ENCODE peak calls at places on chromosomes 13 and 19, in ten cellular contexts. One of them, this sample, is unnamed.

GRCh38 chr13:64749301-64749700 is 2480.8 kb downstream of the PCDH9 start:
- DNase-seq in type B pancreatic cell: no peak
- DNase-seq in thyroid gland: no peak
- DNase-seq in cardiac fibroblast: no peak
- DNase-seq in nephron progenitor cell: no peak
- DNase-seq in spleen: no peak
- DNase-seq in left ventricle myocardium inferior: no peak
- DNase-seq in fibroblast of mammary gland: no peak
- DNase-seq in Calu3: no peak
- DNase-seq in CD8-positive, alpha-beta T cell: no peak
- DNase-seq in this sample: no peak

GRCh38 chr19:5623397-5624153 is 692 bp downstream of the SAFB start:
- DNase-seq in fibroblast of mammary gland: no peak
- DNase-seq in spleen: no peak
- DNase-seq in CD8-positive, alpha-beta T cell: no peak
- DNase-seq in type B pancreatic cell: no peak
- DNase-seq in nephron progenitor cell: no peak
- DNase-seq in thyroid gland: peak; percentile 11
- DNase-seq in left ventricle myocardium inferior: no peak
- DNase-seq in Calu3: no peak
- DNase-seq in cardiac fibroblast: no peak
- DNase-seq in this sample: no peak

GRCh38 chr13:33322474-33322827 is 36.9 kb upstream of the STARD13 start:
- DNase-seq in left ventricle myocardium inferior: peak; percentile 23
- DNase-seq in CD8-positive, alpha-beta T cell: no peak
- DNase-seq in spleen: no peak
- DNase-seq in Calu3: no peak
- DNase-seq in fibroblast of mammary gland: peak; percentile 90
- DNase-seq in cardiac fibroblast: peak; percentile 85
- DNase-seq in thyroid gland: no peak
- DNase-seq in nephron progenitor cell: no peak
- DNase-seq in type B pancreatic cell: no peak
- DNase-seq in this sample: no peak

GRCh38 chr13:92896842-92897241 is 329.8 kb upstream of the GPC6 start:
- DNase-seq in nephron progenitor cell: no peak
- DNase-seq in thyroid gland: no peak
- DNase-seq in Calu3: no peak
- DNase-seq in type B pancreatic cell: no peak
- DNase-seq in spleen: no peak
- DNase-seq in fibroblast of mammary gland: peak; percentile 27
- DNase-seq in CD8-positive, alpha-beta T cell: no peak
- DNase-seq in cardiac fibroblast: peak; percentile 57
- DNase-seq in left ventricle myocardium inferior: no peak
- DNase-seq in this sample: no peak

GRCh38 chr13:59532405-59532804 is 631.3 kb downstream of the DIAPH3 start:
- DNase-seq in CD8-positive, alpha-beta T cell: no peak
- DNase-seq in type B pancreatic cell: no peak
- DNase-seq in nephron progenitor cell: no peak
- DNase-seq in thyroid gland: no peak
- DNase-seq in left ventricle myocardium inferior: no peak
- DNase-seq in Calu3: no peak
- DNase-seq in spleen: no peak
- DNase-seq in fibroblast of mammary gland: no peak
- DNase-seq in cardiac fibroblast: no peak
- DNase-seq in this sample: no peak

GRCh38 chr19:28074773-28075172 is 1138.2 kb downstream of the UQCRFS1 start:
- DNase-seq in type B pancreatic cell: no peak
- DNase-seq in nephron progenitor cell: no peak
- DNase-seq in cardiac fibroblast: no peak
- DNase-seq in spleen: no peak
- DNase-seq in Calu3: no peak
- DNase-seq in fibroblast of mammary gland: no peak
- DNase-seq in thyroid gland: no peak
- DNase-seq in left ventricle myocardium inferior: no peak
- DNase-seq in CD8-positive, alpha-beta T cell: no peak
- DNase-seq in this sample: no peak

GRCh38 chr13:104357672-104358314 is 1291.6 kb upstream of the SLC10A2 start:
- DNase-seq in type B pancreatic cell: no peak
- DNase-seq in Calu3: no peak
- DNase-seq in spleen: no peak
- DNase-seq in thyroid gland: no peak
- DNase-seq in cardiac fibroblast: no peak
- DNase-seq in CD8-positive, alpha-beta T cell: no peak
- DNase-seq in left ventricle myocardium inferior: no peak
- DNase-seq in nephron progenitor cell: no peak
- DNase-seq in fibroblast of mammary gland: no peak
- DNase-seq in this sample: no peak

GRCh38 chr19:8194528-8195275 is 14.5 kb upstream of the CERS4 start:
- DNase-seq in spleen: peak; percentile 92
- DNase-seq in nephron progenitor cell: no peak
- DNase-seq in type B pancreatic cell: no peak
- DNase-seq in cardiac fibroblast: no peak
- DNase-seq in thyroid gland: no peak
- DNase-seq in fibroblast of mammary gland: no peak
- DNase-seq in CD8-positive, alpha-beta T cell: peak; percentile 23
- DNase-seq in Calu3: no peak
- DNase-seq in left ventricle myocardium inferior: no peak
- DNase-seq in this sample: peak; percentile 44

GRCh38 chr13:45267215-45267614 is 66.4 kb upstream of the KCTD4 start:
- DNase-seq in fibroblast of mammary gland: no peak
- DNase-seq in thyroid gland: no peak
- DNase-seq in type B pancreatic cell: no peak
- DNase-seq in left ventricle myocardium inferior: no peak
- DNase-seq in spleen: no peak
- DNase-seq in nephron progenitor cell: no peak
- DNase-seq in Calu3: no peak
- DNase-seq in CD8-positive, alpha-beta T cell: no peak
- DNase-seq in cardiac fibroblast: no peak
- DNase-seq in this sample: no peak

DNA sequence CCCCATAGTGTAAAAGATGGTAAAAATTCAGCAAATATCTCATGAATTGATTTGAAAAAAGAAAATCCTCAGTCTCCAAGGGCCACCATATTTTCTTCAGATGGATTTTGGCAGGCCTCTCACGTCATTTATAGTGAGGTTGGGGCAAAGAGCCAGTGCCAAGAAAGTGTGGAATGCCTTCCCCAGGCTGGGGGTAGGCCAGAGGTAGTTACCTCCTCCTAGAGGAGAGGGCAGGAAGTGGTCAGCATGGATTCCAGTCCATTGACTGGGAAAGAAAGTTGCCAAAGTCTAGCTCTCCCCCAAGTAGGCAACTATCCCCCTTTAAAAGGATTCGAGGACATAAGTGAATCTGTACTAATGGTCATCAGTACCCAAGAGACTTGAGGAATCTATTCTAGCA is 68.4 kb upstream of the KCTD4 start:
- DNase-seq in cardiac fibroblast: peak; percentile 27
- DNase-seq in spleen: no peak
- DNase-seq in Calu3: no peak
- DNase-seq in nephron progenitor cell: no peak
- DNase-seq in thyroid gland: no peak
- DNase-seq in CD8-positive, alpha-beta T cell: no peak
- DNase-seq in type B pancreatic cell: no peak
- DNase-seq in left ventricle myocardium inferior: no peak
- DNase-seq in fibroblast of mammary gland: peak; percentile 51
- DNase-seq in this sample: no peak
- TF ChIP-seq CTCF in cardiac fibroblast: no peak
- TF ChIP-seq CTCF in spleen: no peak
- TF ChIP-seq CTCF in Calu3: no peak
- TF ChIP-seq CTCF in nephron progenitor cell: no peak
- TF ChIP-seq CTCF in thyroid gland: no peak
- TF ChIP-seq CTCF in CD8-positive, alpha-beta T cell: no peak
- TF ChIP-seq CTCF in type B pancreatic cell: no peak
- TF ChIP-seq CTCF in left ventricle myocardium inferior: no peak
- TF ChIP-seq CTCF in fibroblast of mammary gland: peak; percentile 12
- TF ChIP-seq CTCF in this sample: no peak

DNA sequence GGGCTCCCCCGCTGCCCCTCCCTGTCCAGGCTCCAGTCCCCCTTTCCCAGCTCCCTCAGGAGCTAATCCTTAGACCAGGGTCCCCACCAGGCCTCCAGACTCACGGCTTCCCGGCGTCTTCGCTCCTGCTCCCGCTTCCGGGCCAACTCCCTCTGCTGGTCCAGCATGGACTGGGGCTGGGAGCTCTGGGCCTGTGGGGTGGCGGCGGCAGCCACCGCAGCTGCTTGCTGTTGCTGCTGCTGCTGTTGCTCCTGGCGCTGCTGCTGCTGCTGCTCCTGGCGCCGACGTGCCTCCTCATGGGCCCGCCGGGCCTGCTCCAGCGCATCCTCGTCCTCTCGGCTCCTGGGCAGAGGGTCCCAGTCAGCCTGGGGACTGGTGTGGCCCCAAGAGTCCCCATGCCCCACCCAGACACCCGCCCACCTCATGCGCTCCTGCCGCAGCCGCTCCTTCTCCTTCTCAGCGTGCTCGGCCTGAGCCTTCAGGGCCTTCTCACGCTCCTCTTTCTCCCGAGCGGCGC is 6.4 kb upstream of the EPHX3 start:
- DNase-seq in type B pancreatic cell: no peak
- DNase-seq in fibroblast of mammary gland: no peak
- DNase-seq in Calu3: no peak
- DNase-seq in CD8-positive, alpha-beta T cell: no peak
- DNase-seq in cardiac fibroblast: no peak
- DNase-seq in thyroid gland: no peak
- DNase-seq in nephron progenitor cell: no peak
- DNase-seq in spleen: no peak
- DNase-seq in left ventricle myocardium inferior: no peak
- DNase-seq in this sample: no peak
- TF ChIP-seq CTCF in type B pancreatic cell: no peak
- TF ChIP-seq CTCF in fibroblast of mammary gland: no peak
- TF ChIP-seq CTCF in Calu3: no peak
- TF ChIP-seq CTCF in CD8-positive, alpha-beta T cell: no peak
- TF ChIP-seq CTCF in cardiac fibroblast: peak; percentile 1
- TF ChIP-seq CTCF in thyroid gland: no peak
- TF ChIP-seq CTCF in nephron progenitor cell: no peak
- TF ChIP-seq CTCF in spleen: no peak
- TF ChIP-seq CTCF in left ventricle myocardium inferior: peak; percentile 24
- TF ChIP-seq CTCF in this sample: no peak

GRCh38 chr13:29886446-29886845 is 36.0 kb upstream of the UBL3 start:
- DNase-seq in cardiac fibroblast: no peak
- DNase-seq in type B pancreatic cell: no peak
- DNase-seq in spleen: no peak
- DNase-seq in thyroid gland: no peak
- DNase-seq in nephron progenitor cell: no peak
- DNase-seq in left ventricle myocardium inferior: no peak
- DNase-seq in CD8-positive, alpha-beta T cell: no peak
- DNase-seq in fibroblast of mammary gland: no peak
- DNase-seq in Calu3: no peak
- DNase-seq in this sample: no peak

GRCh38 chr13:29887651-29888050 is 37.2 kb upstream of the UBL3 start:
- DNase-seq in type B pancreatic cell: no peak
- DNase-seq in spleen: no peak
- DNase-seq in Calu3: no peak
- DNase-seq in nephron progenitor cell: no peak
- DNase-seq in fibroblast of mammary gland: no peak
- DNase-seq in cardiac fibroblast: no peak
- DNase-seq in CD8-positive, alpha-beta T cell: no peak
- DNase-seq in thyroid gland: no peak
- DNase-seq in left ventricle myocardium inferior: no peak
- DNase-seq in this sample: no peak

GRCh38 chr13:29885967-29886366 is 35.5 kb upstream of the UBL3 start:
- DNase-seq in spleen: no peak
- DNase-seq in CD8-positive, alpha-beta T cell: no peak
- DNase-seq in type B pancreatic cell: no peak
- DNase-seq in cardiac fibroblast: no peak
- DNase-seq in Calu3: no peak
- DNase-seq in left ventricle myocardium inferior: no peak
- DNase-seq in thyroid gland: no peak
- DNase-seq in fibroblast of mammary gland: no peak
- DNase-seq in nephron progenitor cell: no peak
- DNase-seq in this sample: no peak

GRCh38 chr13:29887030-29887557 is 36.7 kb upstream of the UBL3 start:
- DNase-seq in spleen: no peak
- DNase-seq in cardiac fibroblast: no peak
- DNase-seq in Calu3: no peak
- DNase-seq in left ventricle myocardium inferior: no peak
- DNase-seq in type B pancreatic cell: no peak
- DNase-seq in nephron progenitor cell: peak; percentile 23
- DNase-seq in fibroblast of mammary gland: no peak
- DNase-seq in CD8-positive, alpha-beta T cell: no peak
- DNase-seq in thyroid gland: no peak
- DNase-seq in this sample: no peak

DNA sequence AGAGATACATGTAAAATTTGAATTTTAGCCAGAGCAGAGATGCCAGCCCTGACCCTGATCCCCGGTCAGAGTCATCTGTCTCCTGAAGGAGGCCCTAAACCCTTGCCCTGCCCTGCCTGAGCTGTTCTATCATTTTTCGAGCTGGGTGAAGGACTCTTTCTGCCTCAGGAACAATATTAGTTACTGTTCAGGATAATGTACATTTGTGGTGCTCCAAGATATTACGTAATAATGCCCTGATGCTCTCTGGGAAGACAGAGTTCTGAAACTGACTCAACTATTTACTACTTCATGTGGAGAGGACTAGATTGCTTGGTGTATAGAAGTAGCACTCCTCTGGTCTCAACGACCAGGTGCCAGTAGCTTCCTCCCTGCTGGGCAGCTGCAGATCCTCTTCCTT is 37.9 kb upstream of the UBL3 start:
- DNase-seq in type B pancreatic cell: no peak
- DNase-seq in nephron progenitor cell: no peak
- DNase-seq in left ventricle myocardium inferior: no peak
- DNase-seq in cardiac fibroblast: peak; percentile 43
- DNase-seq in fibroblast of mammary gland: peak; percentile 45
- DNase-seq in spleen: no peak
- DNase-seq in Calu3: no peak
- DNase-seq in thyroid gland: no peak
- DNase-seq in CD8-positive, alpha-beta T cell: no peak
- DNase-seq in this sample: no peak
- TF ChIP-seq CTCF in type B pancreatic cell: no peak
- TF ChIP-seq CTCF in nephron progenitor cell: no peak
- TF ChIP-seq CTCF in left ventricle myocardium inferior: no peak
- TF ChIP-seq CTCF in cardiac fibroblast: no peak
- TF ChIP-seq CTCF in fibroblast of mammary gland: no peak
- TF ChIP-seq CTCF in spleen: no peak
- TF ChIP-seq CTCF in Calu3: no peak
- TF ChIP-seq CTCF in thyroid gland: no peak
- TF ChIP-seq CTCF in CD8-positive, alpha-beta T cell: no peak
- TF ChIP-seq CTCF in this sample: no peak

GRCh38 chr13:23159587-23160240 is 21.1 kb upstream of the SGCG start:
- DNase-seq in spleen: no peak
- DNase-seq in Calu3: no peak
- DNase-seq in nephron progenitor cell: peak; percentile 52
- DNase-seq in thyroid gland: no peak
- DNase-seq in CD8-positive, alpha-beta T cell: no peak
- DNase-seq in fibroblast of mammary gland: no peak
- DNase-seq in type B pancreatic cell: no peak
- DNase-seq in cardiac fibroblast: no peak
- DNase-seq in left ventricle myocardium inferior: no peak
- DNase-seq in this sample: no peak

GRCh38 chr13:23160241-23161175 is 20.3 kb upstream of the SGCG start:
- DNase-seq in fibroblast of mammary gland: no peak
- DNase-seq in left ventricle myocardium inferior: no peak
- DNase-seq in cardiac fibroblast: no peak
- DNase-seq in nephron progenitor cell: peak; percentile 64
- DNase-seq in type B pancreatic cell: no peak
- DNase-seq in spleen: no peak
- DNase-seq in Calu3: no peak
- DNase-seq in thyroid gland: no peak
- DNase-seq in CD8-positive, alpha-beta T cell: no peak
- DNase-seq in this sample: no peak

GRCh38 chr13:23161176-23161825 is 19.5 kb upstream of the SGCG start:
- DNase-seq in Calu3: no peak
- DNase-seq in CD8-positive, alpha-beta T cell: no peak
- DNase-seq in left ventricle myocardium inferior: no peak
- DNase-seq in fibroblast of mammary gland: no peak
- DNase-seq in thyroid gland: no peak
- DNase-seq in cardiac fibroblast: no peak
- DNase-seq in nephron progenitor cell: no peak
- DNase-seq in type B pancreatic cell: no peak
- DNase-seq in spleen: no peak
- DNase-seq in this sample: no peak

DNA sequence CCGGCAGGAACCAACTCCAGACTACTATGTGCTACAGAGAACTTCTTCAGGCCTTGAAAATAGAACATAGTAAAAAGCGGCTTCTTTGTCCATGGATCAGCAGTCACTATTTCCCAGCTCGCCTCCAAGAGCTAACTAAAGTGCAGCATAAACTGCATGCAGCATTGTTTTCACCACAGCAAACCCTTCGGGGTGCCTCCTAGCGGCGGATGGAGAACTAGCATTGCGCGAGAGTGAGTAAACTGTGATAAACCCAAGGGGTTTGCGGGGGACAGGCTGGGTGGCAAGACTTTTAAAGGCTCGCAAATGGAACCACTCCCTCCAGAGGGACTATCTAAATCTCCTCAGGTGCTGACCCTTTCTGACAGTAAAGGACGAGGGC is 21.6 kb upstream of the SGCG start:
- DNase-seq in spleen: no peak
- DNase-seq in thyroid gland: no peak
- DNase-seq in type B pancreatic cell: no peak
- DNase-seq in left ventricle myocardium inferior: peak; percentile 33
- DNase-seq in fibroblast of mammary gland: peak; percentile 43
- DNase-seq in CD8-positive, alpha-beta T cell: no peak
- DNase-seq in nephron progenitor cell: peak; percentile 74
- DNase-seq in cardiac fibroblast: peak; percentile 16
- DNase-seq in Calu3: peak; percentile 30
- DNase-seq in this sample: no peak
- TF ChIP-seq CTCF in spleen: no peak
- TF ChIP-seq CTCF in thyroid gland: no peak
- TF ChIP-seq CTCF in type B pancreatic cell: peak; percentile 88
- TF ChIP-seq CTCF in left ventricle myocardium inferior: peak; percentile 70
- TF ChIP-seq CTCF in fibroblast of mammary gland: peak; percentile 72
- TF ChIP-seq CTCF in CD8-positive, alpha-beta T cell: no peak
- TF ChIP-seq CTCF in nephron progenitor cell: peak; percentile 74
- TF ChIP-seq CTCF in cardiac fibroblast: peak; percentile 73
- TF ChIP-seq CTCF in Calu3: peak; percentile 17
- TF ChIP-seq CTCF in this sample: no peak